ENCODE peak calls at places on chromosomes 6 and 20, in seven cellular contexts. H, L, Z, W, K, C and D are unnamed samples. For H3K4me1, the result is how much of the 10 kb centered on the place peaks cover.

GRCh38 chr6:111175135-111175534 is 87.8 kb downstream of the SLC16A10 start:
- DNase-seq in H (no peak), L (no peak), Z (no peak), W (no peak), K (no peak), C (no peak), D (no peak)

GRCh38 chr6:131784561-131784960 is 23.3 kb upstream of the ENPP1 start:
- DNase-seq in H (no peak), L (no peak), Z (no peak), W (no peak), K (no peak), C (no peak), D (no peak)

GRCh38 chr6:27213544-27214125 is 33.9 kb upstream of the PRSS16 start:
- DNase-seq in H (no peak), L (no peak), Z (no peak), W (no peak), K (no peak), C (no peak), D (no peak)

GRCh38 chr6:161549977-161550655 is 276.3 kb upstream of the AGPAT4 start:
- DNase-seq in H (no peak), L (no peak), Z (no peak), W (no peak), K (no peak), C (no peak), D (no peak)

GRCh38 chr6:149026530-149026942 is 279.7 kb downstream of the UST start:
- DNase-seq in H (peak), L (no peak), Z (no peak), W (no peak), K (no peak), C (peak), D (no peak)

GRCh38 chr6:167113047-167113446 is 9.8 kb upstream of the CCR6 start:
- DNase-seq in H (no peak), L (no peak), Z (no peak), W (no peak), K (no peak), C (no peak), D (no peak)

GRCh38 chr20:16761305-16761829 is 13.2 kb downstream of the OTOR start:
- DNase-seq in H (peak), L (peak), Z (no peak), W (peak), K (peak), C (peak), D (no peak)

GRCh38 chr6:18360188-18360587 is 27.0 kb upstream of the RNF144B start:
- DNase-seq in H (no peak), L (no peak), Z (no peak), W (no peak), K (no peak), C (no peak), D (no peak)

GRCh38 chr6:81634155-81634880 is 118.2 kb downstream of the TENT5A start:
- DNase-seq in H (no peak), L (no peak), Z (no peak), W (no peak), K (no peak), C (no peak), D (no peak)

GRCh38 chr6:153790048-153790447 is 249.0 kb upstream of the OPRM1 start:
- DNase-seq in H (peak), L (no peak), Z (no peak), W (no peak), K (no peak), C (peak), D (no peak)

GRCh38 chr20:11496382-11496781 is 421.3 kb upstream of the BTBD3 start:
- DNase-seq in H (no peak), L (no peak), Z (no peak), W (no peak), K (no peak), C (peak), D (no peak)

GRCh38 chr20:51574248-51575033 is 31.9 kb upstream of the NFATC2 start:
- DNase-seq in H (no peak), L (no peak), Z (no peak), W (no peak), K (no peak), C (no peak), D (no peak)

GRCh38 chr20:47396762-47397476 is 40.4 kb upstream of the ZMYND8 start:
- DNase-seq in H (no peak), L (no peak), Z (no peak), W (no peak), K (no peak), C (no peak), D (no peak)

GRCh38 chr6:41878246-41878645 is 16.9 kb downstream of the USP49 start:
- DNase-seq in H (no peak), L (no peak), Z (no peak), W (no peak), K (no peak), C (peak), D (no peak)

GRCh38 chr6:30397697-30398096 is 52.7 kb downstream of the RPP21 start:
- DNase-seq in H (no peak), L (no peak), Z (no peak), W (no peak), K (no peak), C (no peak), D (no peak)

GRCh38 chr6:105035299-105035698 is 78.4 kb downstream of the LIN28B start:
- DNase-seq in H (no peak), L (no peak), Z (no peak), W (no peak), K (no peak), C (no peak), D (no peak)

GRCh38 chr20:40753472-40753871 is 64.4 kb upstream of the MAFB start:
- DNase-seq in H (no peak), L (no peak), Z (no peak), W (no peak), K (no peak), C (no peak), D (no peak)

GRCh38 chr6:9878535-9878934 is 536.3 kb downstream of the TFAP2A start:
- DNase-seq in H (no peak), L (no peak), Z (no peak), W (no peak), K (no peak), C (no peak), D (no peak)

GRCh38 chr6:53236241-53236640 is 87.6 kb upstream of the GCM1 start:
- DNase-seq in H (no peak), L (no peak), Z (no peak), W (no peak), K (no peak), C (no peak), D (no peak)

GRCh38 chr6:78835817-78836216 is 31.5 kb upstream of the IRAK1BP1 start:
- DNase-seq in H (no peak), L (no peak), Z (no peak), W (no peak), K (no peak), C (no peak), D (no peak)

GRCh38 chr20:19976595-19977372 is 40.4 kb upstream of the NAA20 start:
- DNase-seq in H (peak), L (no peak), Z (peak), W (no peak), K (peak), C (peak), D (peak)

GRCh38 chr6:52603000-52603795 is 26.3 kb upstream of the TRAM2 start:
- DNase-seq in H (no peak), L (no peak), Z (no peak), W (no peak), K (no peak), C (peak), D (no peak)

GRCh38 chr6:121383478-121383877 is 49.2 kb upstream of the TBC1D32 start:
- DNase-seq in H (no peak), L (no peak), Z (no peak), W (no peak), K (no peak), C (no peak), D (no peak)

GRCh38 chr6:106181664-106182418 is 95.7 kb downstream of the PRDM1 start:
- DNase-seq in H (no peak), L (no peak), Z (no peak), W (no peak), K (no peak), C (peak), D (no peak)

GRCh38 chr6:32439708-32440214 is at the start of gene HLA-DRA:
- DNase-seq in H (peak), L (no peak), Z (no peak), W (peak), K (no peak), C (peak), D (no peak)

GRCh38 chr6:130136803-130137202 is 85.9 kb downstream of the SAMD3 start:
- DNase-seq in H (no peak), L (no peak), Z (no peak), W (no peak), K (no peak), C (peak), D (no peak)

GRCh38 chr6:136701011-136701410 is 91.3 kb downstream of the MAP3K5 start:
- DNase-seq in H (no peak), L (no peak), Z (no peak), W (no peak), K (no peak), C (no peak), D (no peak)

GRCh38 chr20:58992911-58993310 is 11.9 kb downstream of the NELFCD start:
- DNase-seq in H (no peak), L (no peak), Z (peak), W (no peak), K (no peak), C (no peak), D (no peak)

GRCh38 chr6:17816921-17817611 is 110.3 kb upstream of the NUP153 start:
- DNase-seq in H (no peak), L (no peak), Z (no peak), W (no peak), K (no peak), C (no peak), D (no peak)

DNA sequence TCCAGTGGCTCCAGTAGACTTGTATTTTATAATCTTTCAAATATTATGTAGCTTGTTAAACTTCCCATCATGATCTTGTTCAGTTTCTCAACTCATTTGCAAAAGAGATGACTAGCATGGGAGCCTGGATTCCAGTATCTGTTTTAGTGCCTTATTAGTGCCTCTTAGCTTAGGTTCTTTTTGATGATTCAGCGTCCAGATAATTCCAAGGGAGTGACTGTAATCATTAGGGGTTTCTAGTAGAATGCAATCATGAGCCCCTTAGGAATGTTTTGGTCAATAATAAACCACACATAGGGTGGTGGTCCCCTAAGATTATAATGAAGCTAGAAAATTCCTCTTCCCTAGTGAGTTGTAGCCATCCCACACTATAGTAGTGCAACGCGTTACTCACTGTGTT is 7.0 kb downstream of the CD2AP start:
- DNase-seq in H (no peak), L (no peak), Z (no peak), W (no peak), K (no peak), C (peak), D (no peak)
- H3K4me1 ChIP-seq in H (under half), L (half or more), Z (under half), W (under half), K (under half), C (under half), D (under half)

GRCh38 chr20:43457640-43458421 is at the start of gene SRSF6:
- DNase-seq in H (peak), L (peak), Z (peak), W (peak), K (peak), C (peak), D (peak)
- H3K27ac ChIP-seq in H (peak), L (peak), Z (peak), W (peak), K (peak), C (peak), D (peak)

DNA sequence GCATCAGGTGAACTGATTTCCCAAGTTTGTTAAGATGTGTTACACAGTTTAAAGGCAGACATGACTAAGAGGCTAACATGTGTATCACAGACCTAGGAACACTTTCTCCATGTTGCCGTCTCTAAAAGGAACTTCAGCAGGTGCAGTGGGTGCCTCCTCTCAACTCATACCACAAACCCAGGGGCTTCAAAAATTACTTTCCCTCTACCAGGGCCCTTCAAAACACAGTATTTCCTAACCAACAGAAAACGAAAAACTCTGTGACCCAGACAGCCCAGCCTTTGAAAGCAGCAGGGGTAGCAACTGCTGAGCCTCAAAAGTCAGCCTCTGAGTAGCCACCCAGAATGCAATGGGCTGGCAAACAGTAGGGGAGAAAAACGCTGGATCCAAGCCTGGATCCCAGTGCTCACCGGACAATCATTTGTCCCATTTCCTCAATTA is 28.5 kb downstream of the B4GALT5 start:
- DNase-seq in H (no peak), L (no peak), Z (no peak), W (no peak), K (no peak), C (no peak), D (no peak)
- H3K4me1 ChIP-seq in H (half or more), L (half or more), Z (half or more), W (under half), K (under half), C (under half), D (half or more)

DNA sequence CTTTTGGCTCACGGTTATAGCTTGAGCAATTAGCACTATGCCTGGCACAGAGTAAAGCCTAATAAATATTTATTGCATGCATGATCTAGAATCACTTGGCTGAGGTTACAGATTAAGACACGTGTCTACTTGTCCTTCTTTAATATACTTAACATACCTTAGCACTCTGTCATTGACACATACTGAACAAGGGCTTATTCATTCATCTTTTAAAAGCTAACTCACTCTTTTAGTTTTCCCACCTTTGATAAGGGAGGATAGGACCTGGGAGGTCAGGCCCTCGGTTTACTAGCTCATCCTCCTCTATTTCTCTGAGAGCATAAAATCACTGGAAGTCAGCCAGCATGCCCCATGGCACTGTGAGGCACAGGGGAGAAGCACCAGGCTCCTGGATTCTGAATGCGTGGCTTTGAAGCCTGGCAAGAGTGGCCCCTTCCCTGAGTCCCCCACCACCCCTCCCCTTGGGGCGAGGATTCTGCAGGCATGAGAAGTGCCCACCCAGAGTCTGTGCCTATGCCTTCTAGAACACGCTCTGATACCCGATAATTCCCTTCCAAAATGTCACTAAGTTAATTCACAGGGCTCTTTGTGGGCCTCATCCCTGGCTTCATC is 11.2 kb downstream of the ZCCHC3 start:
- DNase-seq in H (no peak), L (no peak), Z (no peak), W (no peak), K (no peak), C (no peak), D (no peak)
- H3K27ac ChIP-seq in H (no peak), L (no peak), Z (no peak), W (no peak), K (no peak), C (no peak), D (peak)

DNA sequence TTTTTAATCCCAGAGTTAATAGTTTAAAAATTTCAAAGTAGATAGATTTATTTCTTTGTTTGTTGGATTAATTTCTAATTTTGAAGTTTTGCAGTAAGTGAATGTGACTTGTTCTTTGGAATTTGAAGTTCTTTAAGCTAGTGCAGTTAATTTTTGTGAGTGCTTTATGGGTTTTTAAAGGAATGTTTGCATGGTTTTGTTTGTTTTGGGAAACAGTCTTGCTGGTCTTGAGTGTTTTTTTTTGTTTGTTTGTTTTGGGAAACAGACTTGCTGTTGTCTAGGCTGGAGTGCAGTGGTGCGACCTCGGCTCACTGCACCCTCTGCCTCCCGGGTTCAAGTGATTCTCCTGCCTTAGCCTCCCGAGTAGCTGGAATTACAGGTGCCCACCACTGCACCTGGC is 9.5 kb downstream of the PANK2 start:
- DNase-seq in H (no peak), L (no peak), Z (no peak), W (no peak), K (no peak), C (no peak), D (no peak)
- H3K4me1 ChIP-seq in H (under half), L (half or more), Z (under half), W (half or more), K (under half), C (under half), D (half or more)